ENCODE peak calls at places on chromosomes 5 and 9, in eight cellular contexts. V is tibial nerve; Y is T47D; J is WTC11; T is HFFc6; H is naive thymus-derived CD4-positive, alpha-beta T cell; F is RPMI7951; W is COR-L47. Z is an unnamed sample.

GRCh38 chr5:95857185-95857945 is 34.8 kb upstream of the GLRX start:
- DNase-seq in V (peak), Y (peak), J (no peak), T (peak), H (no peak), F (no peak), W (no peak), Z (peak)

GRCh38 chr9:89684912-89685636 is 80.3 kb downstream of the GADD45G start:
- DNase-seq in V (no peak), Y (no peak), J (no peak), T (no peak), H (no peak), F (no peak), W (no peak), Z (peak)

GRCh38 chr5:128084228-128085167 is 932 bp downstream of the SLC12A2 start:
- DNase-seq in V (no peak), Y (peak), J (peak), T (peak), H (peak), F (no peak), W (no peak), Z (peak)

GRCh38 chr5:111787006-111787405 is 30.0 kb upstream of the NREP start:
- DNase-seq in V (no peak), Y (no peak), J (no peak), T (no peak), H (no peak), F (no peak), W (no peak), Z (no peak)

GRCh38 chr5:1294839-1295649 is at the start of gene TERT:
- DNase-seq in V (no peak), Y (no peak), J (peak), T (peak), H (peak), F (no peak), W (peak), Z (no peak)

GRCh38 chr5:163964650-163965049 is 459.2 kb downstream of the MAT2B start:
- DNase-seq in V (no peak), Y (no peak), J (no peak), T (no peak), H (no peak), F (no peak), W (no peak), Z (no peak)

GRCh38 chr9:110316255-110316921 is 21.3 kb downstream of the TXNDC8 start:
- DNase-seq in V (no peak), Y (no peak), J (no peak), T (no peak), H (no peak), F (no peak), W (no peak), Z (no peak)

GRCh38 chr5:83244516-83244915 is 167.2 kb downstream of the XRCC4 start:
- DNase-seq in V (no peak), Y (no peak), J (no peak), T (no peak), H (no peak), F (no peak), W (no peak), Z (no peak)

GRCh38 chr9:113648048-113648447 is 184.5 kb downstream of the RGS3 start:
- DNase-seq in V (no peak), Y (no peak), J (no peak), T (no peak), H (no peak), F (no peak), W (no peak), Z (no peak)

GRCh38 chr5:1262381-1262780 is 32.5 kb downstream of the TERT start:
- DNase-seq in V (no peak), Y (peak), J (no peak), T (no peak), H (no peak), F (peak), W (no peak), Z (no peak)

GRCh38 chr9:106588601-106589000 is 274.4 kb upstream of the ZNF462 start:
- DNase-seq in V (no peak), Y (no peak), J (no peak), T (no peak), H (no peak), F (peak), W (no peak), Z (no peak)

GRCh38 chr9:127131871-127132270 is 9.4 kb upstream of the ANGPTL2 start:
- DNase-seq in V (no peak), Y (no peak), J (no peak), T (peak), H (no peak), F (peak), W (no peak), Z (no peak)

GRCh38 chr5:137622850-137623249 is 113.0 kb downstream of the KLHL3 start:
- DNase-seq in V (peak), Y (peak), J (no peak), T (no peak), H (no peak), F (peak), W (no peak), Z (peak)

GRCh38 chr5:171711631-171712030 is 74.0 kb upstream of the SMIM23 start:
- DNase-seq in V (no peak), Y (no peak), J (no peak), T (no peak), H (no peak), F (no peak), W (no peak), Z (no peak)

GRCh38 chr5:147504001-147504400 is 5.9 kb downstream of the DPYSL3 start:
- DNase-seq in V (no peak), Y (no peak), J (no peak), T (peak), H (no peak), F (peak), W (no peak), Z (no peak)

GRCh38 chr9:72843525-72844439 is 109.1 kb downstream of the ALDH1A1 start:
- DNase-seq in V (no peak), Y (peak), J (peak), T (no peak), H (no peak), F (no peak), W (no peak), Z (no peak)

GRCh38 chr5:50967388-50968039 is 301.1 kb downstream of the PARP8 start:
- DNase-seq in V (no peak), Y (peak), J (peak), T (no peak), H (no peak), F (peak), W (peak), Z (no peak)